ENCODE peak calls at places on chromosomes 7 and 10, in six cellular contexts. A is esophagus squamous epithelium, P is breast epithelium, V is body of pancreas, F is esophagus muscularis mucosa, N is IMR-90. I is an unnamed sample.

GRCh38 chr10:77191324-77192049 is 446.1 kb downstream of the KCNMA1 start:
- DNase-seq in A (no peak), P (no peak), V (no peak), F (no peak), N (no peak), I (no peak)

GRCh38 chr10:22623624-22624263 is 90.6 kb downstream of the PIP4K2A start:
- DNase-seq in A (no peak), P (no peak), V (no peak), F (no peak), N (peak; percentile 18), I (no peak)

GRCh38 chr7:38220452-38220851 is 42.4 kb downstream of the STARD3NL start:
- DNase-seq in A (no peak), P (no peak), V (no peak), F (no peak), N (no peak), I (no peak)

GRCh38 chr7:36781011-36781738 is 56.9 kb upstream of the AOAH start:
- DNase-seq in A (no peak), P (no peak), V (no peak), F (peak; percentile 7), N (no peak), I (no peak)

GRCh38 chr10:94412439-94412838 is 10.1 kb downstream of the TBC1D12 start:
- DNase-seq in A (no peak), P (no peak), V (no peak), F (no peak), N (peak; percentile 68), I (no peak)

GRCh38 chr7:134186022-134186421 is 58.9 kb downstream of the LRGUK start:
- DNase-seq in A (no peak), P (no peak), V (no peak), F (no peak), N (peak; percentile 83), I (no peak)

GRCh38 chr7:55052081-55052480 is 33.3 kb downstream of the EGFR start:
- DNase-seq in A (no peak), P (no peak), V (no peak), F (no peak), N (peak; percentile 96), I (no peak)

GRCh38 chr10:60236869-60237524 is 152.7 kb downstream of the ANK3 start:
- DNase-seq in A (peak; percentile 5), P (no peak), V (no peak), F (no peak), N (no peak), I (peak; percentile 44)

GRCh38 chr10:92290076-92290836 is 622 bp downstream of the CPEB3 start:
- DNase-seq in A (no peak), P (peak; percentile 37), V (peak; percentile 66), F (peak; percentile 92), N (peak; percentile 49), I (peak; percentile 90)

GRCh38 chr10:66928791-66929190 is 3.0 kb downstream of the LRRTM3 start:
- DNase-seq in A (no peak), P (no peak), V (no peak), F (no peak), N (no peak), I (no peak)

GRCh38 chr10:66813122-66813521 is 112.7 kb upstream of the LRRTM3 start:
- DNase-seq in A (no peak), P (no peak), V (no peak), F (no peak), N (no peak), I (no peak)

GRCh38 chr10:14543048-14543903 is 212.6 kb upstream of the FRMD4A start:
- DNase-seq in A (no peak), P (no peak), V (no peak), F (no peak), N (no peak), I (no peak)

GRCh38 chr7:5693529-5693928 is 87.9 kb downstream of the RNF216 start:
- DNase-seq in A (no peak), P (peak; percentile 56), V (no peak), F (no peak), N (peak; percentile 76), I (no peak)

GRCh38 chr10:59971915-59972314 is 65.6 kb upstream of the CCDC6 start:
- DNase-seq in A (no peak), P (no peak), V (peak; percentile 37), F (no peak), N (no peak), I (no peak)

GRCh38 chr10:6957851-6958250 is 377.8 kb upstream of the PRKCQ start:
- DNase-seq in A (no peak), P (no peak), V (no peak), F (no peak), N (no peak), I (no peak)

GRCh38 chr10:54758791-54759190 is 42.2 kb downstream of the PCDH15 start:
- DNase-seq in A (no peak), P (no peak), V (no peak), F (no peak), N (no peak), I (no peak)

GRCh38 chr7:117470777-117471176 is 9.0 kb upstream of the CFTR start:
- DNase-seq in A (no peak), P (no peak), V (peak; percentile 72), F (no peak), N (no peak), I (peak; percentile 84)

GRCh38 chr7:127776776-127777390 is 124.9 kb downstream of the SND1 start:
- DNase-seq in A (no peak), P (no peak), V (no peak), F (no peak), N (peak; percentile 79), I (no peak)

GRCh38 chr7:43689115-43689514 is 40.2 kb downstream of the COA1 start:
- DNase-seq in A (no peak), P (no peak), V (no peak), F (no peak), N (no peak), I (no peak)

GRCh38 chr10:69910566-69910965 is 108.9 kb downstream of the COL13A1 start:
- DNase-seq in A (no peak), P (no peak), V (no peak), F (no peak), N (no peak), I (no peak)

GRCh38 chr10:45514283-45515270 is 140.6 kb downstream of the ALOX5 start:
- DNase-seq in A (no peak), P (no peak), V (no peak), F (no peak), N (peak; percentile 43), I (no peak)

GRCh38 chr7:129644634-129645230 is 33.2 kb downstream of the NRF1 start:
- DNase-seq in A (no peak), P (no peak), V (no peak), F (no peak), N (peak; percentile 68), I (no peak)

GRCh38 chr7:44880317-44881018 is 4.9 kb downstream of the PURB start:
- DNase-seq in A (no peak), P (no peak), V (no peak), F (no peak), N (no peak), I (no peak)
- TF ChIP-seq POLR2A in A (no peak), P (no peak), V (no peak), F (no peak), N (no peak), I (no peak)

GRCh38 chr7:138975343-138976104 is 5.7 kb downstream of the KIAA1549 start:
- DNase-seq in A (no peak), P (no peak), V (no peak), F (no peak), N (no peak), I (peak; percentile 4)
- H3K4me3 ChIP-seq in A (no peak overlapping the region), P (no peak overlapping the region), V (no peak overlapping the region), F (no peak overlapping the region), N (no peak overlapping the region), I (no peak overlapping the region)

DNA sequence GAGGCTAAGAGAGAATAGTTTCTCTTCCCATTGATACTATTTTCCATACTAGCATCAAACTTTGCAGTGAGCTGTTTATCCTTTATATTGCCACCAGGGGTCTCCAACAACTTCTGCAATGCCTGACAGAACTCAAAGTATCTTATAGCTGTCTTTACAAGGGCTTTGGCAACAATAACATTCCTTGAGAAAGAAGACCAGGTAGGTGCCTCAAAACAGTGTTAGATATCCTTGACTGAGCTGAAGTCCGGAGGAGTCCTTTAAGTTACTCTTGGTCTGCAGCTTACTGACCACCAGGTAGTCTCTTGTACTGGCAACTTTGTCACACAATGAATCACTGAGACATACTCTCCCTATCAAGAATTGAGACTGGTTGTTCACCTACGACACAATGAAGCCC is 30.0 kb upstream of the TES start:
- DNase-seq in A (no peak), P (no peak), V (no peak), F (no peak), N (peak; percentile 68), I (no peak)
- TF ChIP-seq CTCF in A (peak; percentile 69), P (peak; percentile 73), V (peak; percentile 72), F (peak; percentile 83), N (peak; percentile 82), I (no peak)

GRCh38 chr10:131981429-131982184 is at the start of gene BNIP3:
- DNase-seq in A (peak; percentile 30), P (peak; percentile 90), V (peak; percentile 97), F (peak; percentile 96), N (peak; percentile 94), I (peak; percentile 99)
- TF ChIP-seq POLR2A in A (no peak), P (peak; percentile 45), V (peak; percentile 99), F (peak; percentile 90), N (peak; percentile 99), I (no peak)

GRCh38 chr10:128642502-128642901 is 516.3 kb upstream of the MKI67 start:
- DNase-seq in A (no peak), P (no peak), V (no peak), F (no peak), N (no peak), I (no peak)

GRCh38 chr10:128646956-128647355 is 520.7 kb upstream of the MKI67 start:
- DNase-seq in A (no peak), P (no peak), V (no peak), F (no peak), N (no peak), I (no peak)

GRCh38 chr10:128641998-128642397 is 515.8 kb upstream of the MKI67 start:
- DNase-seq in A (no peak), P (no peak), V (no peak), F (no peak), N (no peak), I (no peak)

GRCh38 chr10:128643658-128644057 is 517.4 kb upstream of the MKI67 start:
- DNase-seq in A (no peak), P (no peak), V (no peak), F (no peak), N (no peak), I (no peak)
- H3K4me3 ChIP-seq in A (no peak overlapping the region), P (no peak overlapping the region), V (no peak overlapping the region), F (no peak overlapping the region), N (no peak overlapping the region), I (no peak overlapping the region)

DNA sequence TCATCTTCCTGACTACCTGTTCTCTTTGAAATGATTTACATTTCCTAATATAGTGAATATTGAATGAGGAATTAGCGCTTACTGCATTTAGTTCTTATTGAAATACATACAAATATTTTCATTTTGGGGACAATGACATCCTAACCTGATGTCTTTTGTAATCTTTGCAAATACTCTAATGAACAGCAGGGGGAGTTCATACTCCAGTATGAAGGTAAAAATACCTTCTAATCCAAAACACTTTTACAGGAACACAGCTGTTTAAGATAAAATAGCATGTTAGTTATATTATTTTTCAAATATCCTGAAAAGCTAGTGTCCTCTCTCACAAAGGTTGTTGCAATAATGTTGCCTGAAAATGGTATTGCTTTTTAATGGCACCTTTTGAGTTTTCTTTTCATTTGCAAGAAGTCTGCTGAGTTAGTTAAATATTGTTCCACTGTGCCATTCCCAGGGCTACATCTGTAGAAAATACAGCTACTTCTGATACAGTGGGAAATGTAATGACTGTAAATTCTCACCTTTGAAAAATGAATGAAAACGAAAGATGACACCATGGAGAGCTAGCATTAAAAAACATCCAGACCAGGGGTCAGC is 400.0 kb downstream of the PHF14 start:
- DNase-seq in A (no peak), P (no peak), V (no peak), F (no peak), N (no peak), I (no peak)
- TF ChIP-seq CTCF in A (peak; percentile 13), P (peak; percentile 25), V (peak; percentile 42), F (peak; percentile 37), N (peak; percentile 6), I (no peak)

I was measured in lower leg skin.